ENCODE peak calls at places on chromosome 17, in four cellular contexts. E, T, M and Z are unnamed samples.

GRCh38 chr17:16943541-16944333 is 28.2 kb downstream of the TNFRSF13B start:
- DNase-seq in E (no peak), T (no peak), M (no peak), Z (no peak)

GRCh38 chr17:65039349-65039988 is 17.1 kb downstream of the GNA13 start:
- DNase-seq in E (no peak), T (no peak), M (no peak), Z (no peak)

GRCh38 chr17:67475161-67475887 is 98.2 kb downstream of the PITPNC1 start:
- DNase-seq in E (peak), T (peak), M (peak), Z (peak)

GRCh38 chr17:34299918-34300600 is 14.5 kb downstream of the CCL11 start:
- DNase-seq in E (no peak), T (no peak), M (no peak), Z (no peak)

GRCh38 chr17:80805032-80805751 is 186.4 kb upstream of the CHMP6 start:
- DNase-seq in E (peak), T (no peak), M (no peak), Z (peak)

GRCh38 chr17:41360291-41360995 is 9.2 kb downstream of the KRT33B start:
- DNase-seq in E (no peak), T (no peak), M (no peak), Z (no peak)

GRCh38 chr17:2406903-2407790 is 6.3 kb upstream of the MNT start:
- DNase-seq in E (peak), T (no peak), M (no peak), Z (no peak)

GRCh38 chr17:4176803-4177472 is 33.9 kb downstream of the CYB5D2 start:
- DNase-seq in E (no peak), T (no peak), M (no peak), Z (no peak)

GRCh38 chr17:47694818-47695663 is 1.1 kb downstream of the TBKBP1 start:
- DNase-seq in E (peak), T (no peak), M (peak), Z (peak)

GRCh38 chr17:35804658-35805192 is 4.6 kb upstream of the TAF15 start:
- DNase-seq in E (no peak), T (no peak), M (no peak), Z (peak)

GRCh38 chr17:11598274-11599221 is at the start of gene DNAH9:
- DNase-seq in E (peak), T (no peak), M (peak), Z (peak)

GRCh38 chr17:17684901-17685774 is 3.9 kb downstream of the RAI1 start:
- DNase-seq in E (no peak), T (no peak), M (no peak), Z (no peak)

GRCh38 chr17:57697891-57698708 is 47.0 kb downstream of the CCDC182 start:
- DNase-seq in E (no peak), T (no peak), M (no peak), Z (no peak)

GRCh38 chr17:19876524-19877161 is 8.9 kb upstream of the ULK2 start:
- DNase-seq in E (peak), T (peak), M (peak), Z (peak)

GRCh38 chr17:57911834-57912673 is 43.2 kb downstream of the CUEDC1 start:
- DNase-seq in E (peak), T (no peak), M (peak), Z (peak)

GRCh38 chr17:63446218-63446980 is at the start of gene CYB561:
- DNase-seq in E (peak), T (peak), M (peak), Z (peak)

GRCh38 chr17:60154616-60155426 is 5.0 kb downstream of the CA4 start:
- DNase-seq in E (no peak), T (no peak), M (peak), Z (no peak)

GRCh38 chr17:4940625-4941021 is 555 bp downstream of the RNF167 start:
- DNase-seq in E (no peak), T (no peak), M (no peak), Z (no peak)

GRCh38 chr17:11264183-11264871 is 23.3 kb downstream of the SHISA6 start:
- DNase-seq in E (no peak), T (no peak), M (no peak), Z (no peak)

GRCh38 chr17:75854881-75855309 is 240 bp downstream of the WBP2 start:
- DNase-seq in E (no peak), T (peak), M (no peak), Z (no peak)

GRCh38 chr17:39450051-39450450 is 1.0 kb downstream of the MED1 start:
- DNase-seq in E (no peak), T (no peak), M (no peak), Z (no peak)

GRCh38 chr17:73551144-73551543 is 93.1 kb downstream of the SDK2 start:
- DNase-seq in E (no peak), T (no peak), M (no peak), Z (no peak)

GRCh38 chr17:77266891-77267341 is 126.1 kb downstream of the SEC14L1 start:
- DNase-seq in E (no peak), T (no peak), M (no peak), Z (no peak)